ENCODE peak calls at places on chromosomes 12 and 14, in seven cellular contexts. I is hepatocyte, O is epithelial cell of esophagus, L is MM.1S, S is astrocyte of the spinal cord, V is ovary, G is fibroblast of villous mesenchyme. Z is an unnamed sample.

GRCh38 chr12:44873898-44874297 is 2.2 kb downstream of the NELL2 start:
- DNase-seq in I (peak), O (peak), L (peak), S (peak), V (no peak), G (peak), Z (no peak)

GRCh38 chr14:92421756-92422155 is 91.8 kb upstream of the RIN3 start:
- DNase-seq in I (peak), O (no peak), L (no peak), S (peak), V (no peak), G (peak), Z (no peak)

GRCh38 chr14:87990687-87991086 is 2.3 kb downstream of the GALC start:
- DNase-seq in I (no peak), O (no peak), L (no peak), S (no peak), V (no peak), G (no peak), Z (no peak)

GRCh38 chr14:30874999-30875787 is 834 bp downstream of the COCH start:
- DNase-seq in I (peak), O (no peak), L (no peak), S (no peak), V (no peak), G (no peak), Z (peak)

GRCh38 chr14:29215853-29216252 is 449.3 kb downstream of the FOXG1 start:
- DNase-seq in I (no peak), O (peak), L (no peak), S (no peak), V (no peak), G (peak), Z (no peak)

GRCh38 chr14:33679461-33680225 is 271.2 kb downstream of the EGLN3 start:
- DNase-seq in I (no peak), O (peak), L (no peak), S (peak), V (no peak), G (peak), Z (no peak)

GRCh38 chr14:62216121-62216520 is 453.9 kb downstream of the SNAPC1 start:
- DNase-seq in I (no peak), O (no peak), L (no peak), S (no peak), V (no peak), G (no peak), Z (no peak)

GRCh38 chr12:19030180-19030579 is 99.4 kb upstream of the PLEKHA5 start:
- DNase-seq in I (no peak), O (peak), L (no peak), S (no peak), V (no peak), G (no peak), Z (no peak)

GRCh38 chr12:113601656-113602263 is 130.1 kb upstream of the LHX5 start:
- DNase-seq in I (peak), O (no peak), L (no peak), S (no peak), V (no peak), G (no peak), Z (peak)

GRCh38 chr12:51428256-51428655 is 3.6 kb downstream of the SLC4A8 start:
- DNase-seq in I (no peak), O (no peak), L (no peak), S (no peak), V (no peak), G (no peak), Z (no peak)

GRCh38 chr12:11553871-11554533 is 95.5 kb upstream of the ETV6 start:
- DNase-seq in I (peak), O (peak), L (peak), S (peak), V (no peak), G (peak), Z (peak)

GRCh38 chr14:75184447-75184846 is 8.0 kb upstream of the TMED10 start:
- DNase-seq in I (no peak), O (peak), L (no peak), S (peak), V (no peak), G (peak), Z (no peak)

GRCh38 chr14:23401331-23401730 is 6.7 kb downstream of the MYH6 start:
- DNase-seq in I (no peak), O (no peak), L (no peak), S (no peak), V (no peak), G (no peak), Z (no peak)

GRCh38 chr12:78120866-78121590 is 290.3 kb downstream of the NAV3 start:
- DNase-seq in I (no peak), O (peak), L (peak), S (peak), V (no peak), G (peak), Z (no peak)

DNA sequence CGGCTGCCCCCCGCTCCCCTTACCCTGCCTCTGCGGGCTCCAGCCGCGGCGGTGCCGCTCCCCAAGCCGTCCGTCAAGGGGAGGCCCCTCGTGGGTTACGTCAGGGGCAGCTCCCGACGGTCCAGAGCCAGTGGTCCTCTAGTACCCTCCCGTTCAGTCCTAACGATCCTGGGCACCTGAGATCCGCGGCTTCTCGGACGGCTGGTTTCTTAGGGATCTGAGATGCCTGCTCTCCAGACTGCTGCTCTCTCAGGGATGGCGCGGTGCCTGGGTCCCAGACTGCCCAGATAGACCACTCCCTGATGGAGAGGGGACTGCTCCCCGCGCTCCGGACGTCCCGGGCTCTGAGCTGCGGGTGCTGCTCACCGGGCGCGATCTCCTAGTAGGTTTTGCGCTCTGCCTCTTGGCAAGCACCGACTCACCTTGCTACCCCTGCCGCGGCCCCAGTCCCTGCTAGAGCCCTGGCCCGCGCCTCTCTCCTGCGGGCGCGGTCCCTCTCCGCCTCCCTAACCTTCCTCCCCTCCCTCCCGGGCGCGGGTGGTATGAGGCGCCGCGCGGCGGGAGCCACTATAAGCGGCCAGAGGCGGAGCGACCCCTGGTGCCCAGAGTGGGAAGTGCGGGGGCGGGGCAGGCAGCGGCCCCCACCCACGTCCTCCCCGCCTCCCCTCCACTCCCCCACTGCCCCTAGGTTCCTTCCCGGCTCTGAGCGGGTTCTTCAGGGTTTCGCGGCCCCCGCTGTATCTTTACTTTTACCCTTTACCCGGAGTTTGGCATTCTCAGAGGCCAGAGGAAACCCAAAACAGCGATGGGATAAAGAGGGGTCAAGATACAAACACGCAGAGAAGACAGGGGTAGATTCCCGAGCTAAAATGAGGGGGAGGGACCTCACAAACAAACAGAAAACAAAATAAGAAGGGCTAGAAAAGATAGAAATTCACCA is at the start of gene C1QL4:
- DNase-seq in I (peak), O (peak), L (peak), S (peak), V (peak), G (peak), Z (peak)
- H3K4me3 ChIP-seq in I (peak), O (peak), L (peak), S (peak), V (peak), G (peak), Z (peak)

GRCh38 chr12:47782372-47782770 is 9.3 kb downstream of the SLC48A1 start:
- DNase-seq in I (peak), O (no peak), L (no peak), S (no peak), V (no peak), G (no peak), Z (no peak)
- H3K4me3 ChIP-seq in I (no peak), O (no peak), L (no peak), S (no peak), V (no peak), G (no peak), Z (no peak)

GRCh38 chr12:88931598-88931997 is 351.3 kb upstream of the KITLG start:
- DNase-seq in I (no peak), O (no peak), L (no peak), S (no peak), V (no peak), G (no peak), Z (no peak)
- H3K4me3 ChIP-seq in I (no peak), O (no peak), L (no peak), S (no peak), V (no peak), G (no peak), Z (no peak)

GRCh38 chr14:105879503-105879866 is 353.1 kb downstream of the TMEM121 start:
- DNase-seq in I (no peak), O (no peak), L (no peak), S (no peak), V (peak), G (no peak), Z (peak)
- H3K4me3 ChIP-seq in I (no peak), O (no peak), L (no peak), S (no peak), V (no peak), G (no peak), Z (no peak)

DNA sequence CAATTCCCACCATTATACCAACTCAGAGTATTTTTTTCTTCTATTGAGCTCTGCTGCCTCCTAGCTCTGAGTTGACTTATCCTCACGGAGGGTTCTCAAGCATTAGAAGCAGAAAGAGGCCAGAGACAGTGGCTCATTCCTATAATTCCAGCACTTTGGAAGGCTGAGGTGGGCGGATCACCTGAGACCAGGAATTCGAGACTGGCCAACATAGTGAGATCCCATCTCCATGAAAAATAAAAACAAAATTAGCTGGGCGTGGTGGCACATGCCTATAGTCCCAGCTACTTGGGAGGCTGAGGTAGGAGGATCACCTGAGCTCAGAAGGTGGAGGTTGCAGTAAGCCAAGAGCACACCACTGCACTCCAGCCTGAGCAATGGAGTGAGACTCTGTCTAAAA is 21.0 kb downstream of the HPD start:
- DNase-seq in I (no peak), O (no peak), L (no peak), S (no peak), V (no peak), G (no peak), Z (no peak)
- H3K4me3 ChIP-seq in I (no peak), O (no peak), L (no peak), S (no peak), V (no peak), G (no peak), Z (no peak)

GRCh38 chr14:89029961-89030694 is 205.7 kb downstream of the TTC8 start:
- DNase-seq in I (no peak), O (no peak), L (no peak), S (no peak), V (no peak), G (no peak), Z (no peak)
- H3K4me3 ChIP-seq in I (no peak), O (no peak), L (no peak), S (no peak), V (no peak), G (no peak), Z (no peak)

DNA sequence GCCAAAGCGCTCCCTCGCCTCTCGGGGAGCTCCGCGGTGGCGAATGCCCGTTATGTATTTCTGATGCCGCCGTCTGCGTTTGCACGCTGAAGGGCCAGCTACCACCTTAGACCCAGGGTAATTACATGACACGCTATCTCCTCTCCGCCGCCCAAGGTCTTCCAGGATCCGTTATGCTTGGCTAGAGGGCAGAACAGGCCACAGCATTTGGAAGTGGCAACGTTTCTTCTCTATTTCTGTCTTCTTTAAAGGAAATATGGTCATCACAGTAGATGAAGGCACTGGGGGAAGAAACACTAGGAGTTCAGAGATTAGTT is 854 bp upstream of the MDGA2 start:
- DNase-seq in I (no peak), O (no peak), L (no peak), S (no peak), V (no peak), G (no peak), Z (no peak)
- H3K4me3 ChIP-seq in I (peak), O (no peak), L (no peak), S (peak), V (no peak), G (no peak), Z (peak)

GRCh38 chr14:101823511-101824120 is 62.1 kb downstream of the PPP2R5C start:
- DNase-seq in I (no peak), O (no peak), L (no peak), S (no peak), V (no peak), G (peak), Z (no peak)
- H3K4me3 ChIP-seq in I (no peak), O (no peak), L (no peak), S (no peak), V (peak), G (peak), Z (no peak)

GRCh38 chr14:103382375-103382774 is 2.8 kb upstream of the MARK3 start:
- DNase-seq in I (peak), O (peak), L (no peak), S (no peak), V (no peak), G (peak), Z (no peak)

GRCh38 chr14:103384450-103385152 is 614 bp upstream of the MARK3 start:
- DNase-seq in I (no peak), O (no peak), L (no peak), S (no peak), V (no peak), G (no peak), Z (no peak)

GRCh38 chr14:103378042-103378854 is 7.0 kb upstream of the MARK3 start:
- DNase-seq in I (peak), O (no peak), L (no peak), S (no peak), V (no peak), G (no peak), Z (no peak)

GRCh38 chr14:103377522-103378041 is 7.6 kb upstream of the MARK3 start:
- DNase-seq in I (no peak), O (peak), L (no peak), S (no peak), V (no peak), G (no peak), Z (no peak)

DNA sequence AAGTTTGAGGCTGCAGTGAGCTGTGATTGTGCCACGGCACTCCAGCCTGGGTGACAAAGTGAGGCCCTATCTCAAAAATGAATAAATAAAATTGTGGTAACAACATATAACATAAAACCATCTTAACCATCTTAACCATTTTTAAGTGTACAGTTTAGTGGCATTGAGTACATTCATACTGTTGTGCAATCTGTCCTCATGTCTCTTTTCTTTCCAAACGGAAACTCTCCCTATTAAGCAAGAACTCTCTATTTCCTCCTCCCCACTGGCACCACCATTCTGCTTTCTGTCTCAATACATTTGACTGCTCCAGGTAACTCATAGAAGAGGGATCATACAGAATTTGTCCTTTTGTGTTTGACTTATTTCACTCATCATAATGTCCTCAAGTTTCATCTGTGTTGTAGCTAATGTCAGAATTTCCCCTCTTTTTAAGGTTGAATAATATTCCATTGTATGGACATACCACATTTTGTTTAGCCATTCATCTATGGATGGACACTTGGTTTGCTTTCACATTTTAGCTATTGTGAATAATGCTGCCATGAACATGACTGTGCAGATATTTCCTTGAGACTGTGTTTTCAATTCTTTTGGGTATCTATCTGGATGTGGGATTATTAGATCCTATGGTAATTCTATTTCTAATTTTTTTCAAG is 4.4 kb upstream of the MARK3 start:
- DNase-seq in I (no peak), O (peak), L (no peak), S (no peak), V (no peak), G (peak), Z (no peak)
- H3K4me3 ChIP-seq in I (no peak), O (no peak), L (no peak), S (no peak), V (no peak), G (no peak), Z (no peak)

Z was measured in endodermal cell.